ENCODE peak calls at places on chromosomes 13 and 19, in four cellular contexts. One of them, this sample, is unnamed.
A peak's percentile ranks its signal among the peaks of the same experiment; 100 is the strongest.

GRCh38 chr19:3336680-3337523 is 29.5 kb upstream of the NFIC start:
- DNase-seq in fibroblast of gingiva: peak; percentile 97
- DNase-seq in HFF-Myc: no peak
- DNase-seq in A172: peak; percentile 35
- DNase-seq in this sample: no peak

GRCh38 chr19:52535831-52536800 is 8.6 kb downstream of the ZNF808 start:
- DNase-seq in fibroblast of gingiva: peak; percentile 75
- DNase-seq in HFF-Myc: peak; percentile 26
- DNase-seq in A172: no peak
- DNase-seq in this sample: no peak

GRCh38 chr19:461664-462551 is 1.1 kb upstream of the SHC2 start:
- DNase-seq in fibroblast of gingiva: no peak
- DNase-seq in HFF-Myc: no peak
- DNase-seq in A172: no peak
- DNase-seq in this sample: peak; percentile 93

GRCh38 chr13:110268061-110268460 is 38.9 kb downstream of the COL4A1 start:
- DNase-seq in fibroblast of gingiva: no peak
- DNase-seq in HFF-Myc: no peak
- DNase-seq in A172: no peak
- DNase-seq in this sample: no peak

GRCh38 chr13:35716644-35717170 is 240.2 kb upstream of the MAB21L1 start:
- DNase-seq in fibroblast of gingiva: no peak
- DNase-seq in HFF-Myc: no peak
- DNase-seq in A172: no peak
- DNase-seq in this sample: no peak

GRCh38 chr19:10553943-10554381 is 10.3 kb downstream of the ATG4D start:
- DNase-seq in fibroblast of gingiva: no peak
- DNase-seq in HFF-Myc: no peak
- DNase-seq in A172: no peak
- DNase-seq in this sample: no peak

GRCh38 chr19:49194408-49194807 is 36.8 kb downstream of the TRPM4 start:
- DNase-seq in fibroblast of gingiva: no peak
- DNase-seq in HFF-Myc: no peak
- DNase-seq in A172: no peak
- DNase-seq in this sample: no peak

GRCh38 chr19:33404506-33404905 is 31.0 kb downstream of the CEBPG start:
- DNase-seq in fibroblast of gingiva: no peak
- DNase-seq in HFF-Myc: no peak
- DNase-seq in A172: no peak
- DNase-seq in this sample: no peak

GRCh38 chr13:25783480-25784081 is 268.2 kb downstream of the SHISA2 start:
- DNase-seq in fibroblast of gingiva: no peak
- DNase-seq in HFF-Myc: no peak
- DNase-seq in A172: no peak
- DNase-seq in this sample: no peak

GRCh38 chr19:37218592-37218935 is 550 bp downstream of the ZNF383 start:
- DNase-seq in fibroblast of gingiva: peak; percentile 47
- DNase-seq in HFF-Myc: peak; percentile 6
- DNase-seq in A172: no peak
- DNase-seq in this sample: no peak

GRCh38 chr19:51320258-51320657 is 8.8 kb downstream of the IGLON5 start:
- DNase-seq in fibroblast of gingiva: no peak
- DNase-seq in HFF-Myc: no peak
- DNase-seq in A172: no peak
- DNase-seq in this sample: no peak

GRCh38 chr13:51557875-51558604 is 26.2 kb upstream of the WDFY2 start:
- DNase-seq in fibroblast of gingiva: peak; percentile 45
- DNase-seq in HFF-Myc: no peak
- DNase-seq in A172: peak; percentile 56
- DNase-seq in this sample: no peak

GRCh38 chr13:67402546-67402945 is 172.4 kb upstream of the PCDH9 start:
- DNase-seq in fibroblast of gingiva: no peak
- DNase-seq in HFF-Myc: no peak
- DNase-seq in A172: no peak
- DNase-seq in this sample: no peak

GRCh38 chr13:44578064-44578394 is 1.9 kb upstream of the TSC22D1 start:
- DNase-seq in fibroblast of gingiva: peak; percentile 67
- DNase-seq in HFF-Myc: peak; percentile 33
- DNase-seq in A172: peak; percentile 25
- DNase-seq in this sample: peak; percentile 36

GRCh38 chr19:42086188-42086736 is 10.3 kb downstream of the ZNF574 start:
- DNase-seq in fibroblast of gingiva: no peak
- DNase-seq in HFF-Myc: no peak
- DNase-seq in A172: no peak
- DNase-seq in this sample: no peak

GRCh38 chr19:33193864-33194362 is at the start of gene LRP3:
- DNase-seq in fibroblast of gingiva: peak; percentile 22
- DNase-seq in HFF-Myc: no peak
- DNase-seq in A172: no peak
- DNase-seq in this sample: peak; percentile 72

GRCh38 chr19:4352701-4353121 is 9.3 kb downstream of the MPND start:
- DNase-seq in fibroblast of gingiva: peak; percentile 60
- DNase-seq in HFF-Myc: no peak
- DNase-seq in A172: peak; percentile 55
- DNase-seq in this sample: peak; percentile 59

GRCh38 chr19:41702208-41702651 is 6.2 kb upstream of the CEACAM5 start:
- DNase-seq in fibroblast of gingiva: peak; percentile 10
- DNase-seq in HFF-Myc: no peak
- DNase-seq in A172: peak; percentile 72
- DNase-seq in this sample: no peak

GRCh38 chr19:46383171-46383815 is 30.1 kb downstream of the CCDC8 start:
- DNase-seq in fibroblast of gingiva: no peak
- DNase-seq in HFF-Myc: no peak
- DNase-seq in A172: no peak
- DNase-seq in this sample: no peak

GRCh38 chr19:44777715-44778347 is at the start of gene CBLC:
- DNase-seq in fibroblast of gingiva: no peak
- DNase-seq in HFF-Myc: no peak
- DNase-seq in A172: no peak
- DNase-seq in this sample: no peak

GRCh38 chr13:67223024-67223423 is 7.1 kb downstream of the PCDH9 start:
- DNase-seq in fibroblast of gingiva: peak; percentile 31
- DNase-seq in HFF-Myc: no peak
- DNase-seq in A172: no peak
- DNase-seq in this sample: no peak

GRCh38 chr19:50383852-50384684 is at the start of gene POLD1:
- DNase-seq in fibroblast of gingiva: peak; percentile 94
- DNase-seq in HFF-Myc: peak; percentile 87
- DNase-seq in A172: peak; percentile 96
- DNase-seq in this sample: peak; percentile 97

GRCh38 chr13:83825676-83826075 is 56.6 kb downstream of the SLITRK1 start:
- DNase-seq in fibroblast of gingiva: peak; percentile 31
- DNase-seq in HFF-Myc: no peak
- DNase-seq in A172: no peak
- DNase-seq in this sample: no peak

GRCh38 chr19:3057275-3057714 is 5.0 kb downstream of the TLE5 start:
- DNase-seq in fibroblast of gingiva: peak; percentile 75
- DNase-seq in HFF-Myc: no peak
- DNase-seq in A172: peak; percentile 56
- DNase-seq in this sample: no peak

GRCh38 chr19:1826557-1827521 is 14.8 kb upstream of the ATP8B3 start:
- DNase-seq in fibroblast of gingiva: no peak
- DNase-seq in HFF-Myc: no peak
- DNase-seq in A172: no peak
- DNase-seq in this sample: no peak

GRCh38 chr19:9107375-9107774 is at the start of gene OR7G2:
- DNase-seq in fibroblast of gingiva: no peak
- DNase-seq in HFF-Myc: no peak
- DNase-seq in A172: no peak
- DNase-seq in this sample: no peak

GRCh38 chr13:19864018-19864338 is 529 bp upstream of the ZMYM5 start:
- DNase-seq in fibroblast of gingiva: peak; percentile 83
- DNase-seq in HFF-Myc: no peak
- DNase-seq in A172: peak; percentile 55
- DNase-seq in this sample: peak; percentile 46

GRCh38 chr19:4044927-4045557 is 21.7 kb downstream of the ZBTB7A start:
- DNase-seq in fibroblast of gingiva: no peak
- DNase-seq in HFF-Myc: no peak
- DNase-seq in A172: no peak
- DNase-seq in this sample: no peak

GRCh38 chr13:81602236-81602635 is 1261.3 kb upstream of the SPRY2 start:
- DNase-seq in fibroblast of gingiva: peak; percentile 4
- DNase-seq in HFF-Myc: no peak
- DNase-seq in A172: no peak
- DNase-seq in this sample: no peak

GRCh38 chr19:5953680-5954213 is 24.2 kb downstream of the RANBP3 start:
- DNase-seq in fibroblast of gingiva: peak; percentile 78
- DNase-seq in HFF-Myc: no peak
- DNase-seq in A172: no peak
- DNase-seq in this sample: no peak